ENCODE peak calls at places on chromosomes 16 and 17, in eight cellular contexts. N is activated T-cell treated with anti-CD3 and anti-CD28 coated beads for 24 hours; R is CD4-positive, alpha-beta T cell; U is sigmoid colon; K is GM06990; H is SHP77; F is ovary; V is M059J. T is an unnamed sample.

GRCh38 chr17:48767263-48767774 is 38.8 kb upstream of the HOXB13 start:
- DNase-seq in N (no peak), R (no peak), U (peak; percentile 18), K (no peak), H (no peak), F (no peak), V (peak; percentile 29), T (no peak)

GRCh38 chr16:72620348-72620747 is 427.6 kb downstream of the ZFHX3 start:
- DNase-seq in N (no peak), R (no peak), U (no peak), K (no peak), H (no peak), F (no peak), V (no peak), T (no peak)

GRCh38 chr16:72937360-72937759 is 110.6 kb downstream of the ZFHX3 start:
- DNase-seq in N (no peak), R (no peak), U (peak; percentile 59), K (no peak), H (no peak), F (no peak), V (no peak), T (no peak)

GRCh38 chr16:3578121-3578520 is 918 bp upstream of the NLRC3 start:
- DNase-seq in N (peak; percentile 16), R (peak; percentile 44), U (no peak), K (no peak), H (no peak), F (no peak), V (no peak), T (no peak)

GRCh38 chr17:238071-238963 is 56.9 kb upstream of the DOC2B start:
- DNase-seq in N (no peak), R (no peak), U (peak; percentile 40), K (no peak), H (no peak), F (peak; percentile 12), V (no peak), T (no peak)

GRCh38 chr16:49700222-49700927 is 155.5 kb downstream of the ZNF423 start:
- DNase-seq in N (no peak), R (no peak), U (peak; percentile 77), K (no peak), H (no peak), F (peak; percentile 78), V (no peak), T (no peak)

GRCh38 chr17:17520599-17521232 is 24.5 kb upstream of the RASD1 start:
- DNase-seq in N (no peak), R (no peak), U (no peak), K (no peak), H (no peak), F (no peak), V (no peak), T (no peak)

GRCh38 chr16:7083086-7083485 is 249.6 kb upstream of the RBFOX1 start:
- DNase-seq in N (no peak), R (no peak), U (no peak), K (no peak), H (no peak), F (no peak), V (no peak), T (no peak)

GRCh38 chr16:49514391-49514980 is 140.9 kb downstream of the C16orf78 start:
- DNase-seq in N (no peak), R (no peak), U (no peak), K (no peak), H (no peak), F (no peak), V (no peak), T (no peak)